ENCODE peak calls at places on chromosomes 5 and 9, in nine cellular contexts. Q is IMR-90, H is prostate gland, B is HepG2, F is testis, E is heart left ventricle, Y is adrenal gland, M is ovary, K is tibial nerve. D is an unnamed sample.
A peak's percentile ranks its signal among the peaks of the same experiment; 100 is the strongest.

GRCh38 chr5:171166766-171167165 is 142.3 kb upstream of the TLX3 start:
- DNase-seq in Q (no peak), H (no peak), B (no peak), F (no peak), E (no peak), Y (no peak), M (no peak), K (no peak), D (no peak)

GRCh38 chr5:160230686-160231527 is 1.6 kb downstream of the FABP6 start:
- DNase-seq in Q (peak; percentile 80), H (peak; percentile 13), B (no peak), F (peak; percentile 43), E (no peak), Y (peak; percentile 87), M (no peak), K (no peak), D (no peak)

GRCh38 chr5:911601-912000 is 18.9 kb downstream of the TRIP13 start:
- DNase-seq in Q (peak; percentile 64), H (no peak), B (no peak), F (no peak), E (no peak), Y (no peak), M (no peak), K (no peak), D (no peak)

GRCh38 chr5:146039420-146039819 is 66.0 kb downstream of the PLAC8L1 start:
- DNase-seq in Q (no peak), H (no peak), B (no peak), F (no peak), E (no peak), Y (no peak), M (no peak), K (no peak), D (no peak)

GRCh38 chr5:172223901-172224873 is 30.2 kb downstream of the EFCAB9 start:
- DNase-seq in Q (no peak), H (no peak), B (no peak), F (no peak), E (no peak), Y (no peak), M (no peak), K (no peak), D (no peak)

GRCh38 chr9:1173211-1173610 is 123.1 kb downstream of the DMRT2 start:
- DNase-seq in Q (no peak), H (no peak), B (peak; percentile 31), F (no peak), E (no peak), Y (no peak), M (no peak), K (no peak), D (no peak)

GRCh38 chr9:22363421-22363887 is 83.2 kb upstream of the DMRTA1 start:
- DNase-seq in Q (no peak), H (no peak), B (no peak), F (peak; percentile 18), E (no peak), Y (no peak), M (no peak), K (no peak), D (no peak)

GRCh38 chr9:116795859-116796258 is 108.8 kb downstream of the TRIM32 start:
- DNase-seq in Q (no peak), H (no peak), B (no peak), F (no peak), E (no peak), Y (no peak), M (no peak), K (no peak), D (no peak)

GRCh38 chr5:59079622-59080620 is 497.0 kb downstream of the RAB3C start:
- DNase-seq in Q (peak; percentile 100), H (no peak), B (peak; percentile 34), F (no peak), E (no peak), Y (no peak), M (no peak), K (no peak), D (peak; percentile 73)

GRCh38 chr5:174058433-174059122 is 13.1 kb downstream of the NSG2 start:
- DNase-seq in Q (no peak), H (no peak), B (no peak), F (no peak), E (no peak), Y (no peak), M (no peak), K (no peak), D (no peak)

GRCh38 chr9:136996361-136997281 is at the start of gene CLIC3:
- DNase-seq in Q (no peak), H (no peak), B (peak; percentile 46), F (no peak), E (no peak), Y (no peak), M (no peak), K (no peak), D (no peak)

GRCh38 chr9:136995370-136995769 is 998 bp downstream of the CLIC3 start:
- DNase-seq in Q (no peak), H (no peak), B (no peak), F (no peak), E (no peak), Y (no peak), M (no peak), K (no peak), D (no peak)

GRCh38 chr9:136994885-136995224 is 1.5 kb downstream of the CLIC3 start:
- DNase-seq in Q (no peak), H (no peak), B (no peak), F (no peak), E (no peak), Y (no peak), M (no peak), K (no peak), D (no peak)

GRCh38 chr9:136994180-136994884 is 2.0 kb downstream of the CLIC3 start:
- DNase-seq in Q (no peak), H (no peak), B (no peak), F (no peak), E (no peak), Y (no peak), M (no peak), K (no peak), D (no peak)

GRCh38 chr9:136995772-136996308 is 528 bp downstream of the CLIC3 start:
- DNase-seq in Q (peak; percentile 6), H (no peak), B (no peak), F (no peak), E (peak; percentile 62), Y (no peak), M (no peak), K (no peak), D (no peak)
- TF ChIP-seq POLR2A in Q (no peak), H (no peak), B (no peak), F (no peak), E (no peak), Y (no peak), M (no peak), K (no peak), D (no peak)

DNA sequence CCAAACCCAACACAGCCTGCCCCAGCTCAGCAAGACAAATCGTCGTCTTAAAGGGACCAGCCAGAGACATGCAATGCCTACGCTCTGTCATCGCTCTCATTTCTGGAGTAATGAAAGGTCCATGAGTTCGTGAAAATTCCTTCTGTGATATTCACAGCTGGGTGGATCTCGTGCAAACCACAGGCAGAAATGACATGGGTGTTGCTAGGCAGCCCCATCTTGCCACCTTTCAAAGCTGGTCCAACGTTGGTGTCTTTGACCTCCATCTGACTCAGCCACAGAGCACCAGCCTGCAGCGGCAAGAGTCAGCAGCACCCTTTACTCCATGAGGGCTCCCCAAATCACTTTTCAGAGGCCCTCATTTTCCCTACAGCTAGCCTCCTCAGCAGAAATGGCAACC is 215.3 kb downstream of the SLIT3 start:
- DNase-seq in Q (no peak), H (no peak), B (no peak), F (no peak), E (no peak), Y (no peak), M (no peak), K (no peak), D (no peak)
- H3K4me1 ChIP-seq in Q (no peaks in the 10 kb centered on the region), H (no peaks in the 10 kb centered on the region), B (peaks cover 17% of the 10 kb centered on the region), F (no peaks in the 10 kb centered on the region), E (no peaks in the 10 kb centered on the region), Y (no peaks in the 10 kb centered on the region), M (no peaks in the 10 kb centered on the region), K (no peaks in the 10 kb centered on the region), D (no peaks in the 10 kb centered on the region)

GRCh38 chr5:32369032-32369431 is 56.3 kb upstream of the MTMR12 start:
- DNase-seq in Q (no peak), H (no peak), B (peak; percentile 11), F (no peak), E (no peak), Y (no peak), M (no peak), K (no peak), D (no peak)
- H3K36me3 ChIP-seq in Q (peaks cover 28% of the 10 kb centered on the region), H (no peaks in the 10 kb centered on the region), B (peaks cover 49% of the 10 kb centered on the region), F (no peaks in the 10 kb centered on the region), E (peaks cover 75% of the 10 kb centered on the region), Y (peaks cover 16% of the 10 kb centered on the region), M (no peaks in the 10 kb centered on the region), K (no peaks in the 10 kb centered on the region), D (peaks cover 89% of the 10 kb centered on the region)

GRCh38 chr9:124860582-124861341 is 995 bp downstream of the RPL35 start:
- DNase-seq in Q (no peak), H (no peak), B (no peak), F (no peak), E (no peak), Y (no peak), M (no peak), K (no peak), D (no peak)

GRCh38 chr9:124863371-124863831 is 1.5 kb downstream of the ARPC5L start:
- DNase-seq in Q (no peak), H (peak; percentile 49), B (no peak), F (no peak), E (no peak), Y (no peak), M (no peak), K (no peak), D (no peak)

GRCh38 chr9:124858330-124859046 is 3.3 kb downstream of the RPL35 start:
- DNase-seq in Q (no peak), H (no peak), B (no peak), F (no peak), E (no peak), Y (no peak), M (no peak), K (no peak), D (no peak)

GRCh38 chr9:124859803-124860581 is 1.8 kb downstream of the RPL35 start:
- DNase-seq in Q (no peak), H (no peak), B (no peak), F (no peak), E (no peak), Y (no peak), M (no peak), K (no peak), D (no peak)

DNA sequence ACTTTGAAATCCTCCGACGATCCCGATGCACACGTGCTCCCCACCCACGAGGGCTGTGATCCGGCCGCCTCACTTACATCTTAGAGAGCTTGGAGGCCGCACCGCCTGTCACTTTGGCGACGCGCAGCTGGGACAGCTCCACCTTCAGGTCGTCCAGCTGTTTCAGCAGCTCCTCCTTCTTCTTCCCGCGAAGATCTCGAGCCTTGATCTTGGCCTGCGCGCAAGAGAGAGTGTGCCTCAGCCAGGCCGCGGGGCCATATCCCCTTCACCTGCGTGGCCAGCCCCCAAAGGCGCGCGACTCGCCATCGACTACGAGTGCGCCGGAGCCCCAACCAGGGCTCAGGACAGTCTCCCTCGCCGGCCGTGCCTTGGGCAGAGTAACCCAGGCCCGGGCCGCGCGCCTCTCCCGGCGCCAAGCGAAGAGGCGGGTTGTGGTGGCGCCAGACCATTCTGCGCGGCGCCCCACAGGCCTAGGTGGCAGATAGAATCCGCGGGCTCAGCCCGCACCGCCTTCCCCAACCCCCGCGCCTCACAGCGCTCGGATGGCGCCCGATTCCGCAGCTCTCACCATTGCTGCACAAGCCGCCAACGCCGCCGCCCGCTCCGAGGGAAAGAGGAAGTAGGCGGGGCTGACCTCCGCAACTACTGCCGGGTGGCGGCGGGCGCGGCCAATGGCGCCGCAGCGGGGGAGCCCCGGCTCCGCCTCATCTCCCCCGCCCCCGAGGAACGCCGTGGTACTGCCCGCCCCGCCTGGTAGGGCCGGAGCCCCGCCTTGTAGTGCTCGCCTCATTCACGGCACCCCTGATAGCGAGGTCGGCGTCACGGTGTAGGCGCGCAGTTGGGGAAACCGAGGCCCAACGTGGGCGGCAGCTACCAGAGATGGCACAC is at the start of the genes ARPC5L and RPL35:
- DNase-seq in Q (peak; percentile 89), H (peak; percentile 94), B (peak; percentile 78), F (peak; percentile 96), E (peak; percentile 96), Y (peak; percentile 97), M (peak; percentile 92), K (peak; percentile 92), D (peak; percentile 97)
- TF ChIP-seq POLR2A in Q (peak; percentile 95), H (peak; percentile 85), B (peak; percentile 85), F (peak; percentile 70), E (peak; percentile 93), Y (peak; percentile 81), M (peak; percentile 88), K (peak; percentile 75), D (peak; percentile 84)